ENCODE peak calls at places on chromosomes 11 and 22, in six cellular contexts. Z is choroid plexus epithelial cell; N is activated CD4-positive, alpha-beta T cell treated with anti-CD3 and anti-CD28 coated beads, Interleukin-2, amount 50 U/mL, for 1 hour; E is head of caudate nucleus; K is anterior cingulate cortex; A is stimulated activated CD4-positive, alpha-beta T cell treated with anti-CD3 and anti-CD28 coated beads, Interleukin-4, amount 100 ng/mL, for 48 hours. U is an unnamed sample.

GRCh38 chr11:73379189-73379880 is 3.1 kb downstream of the RELT start:
- DNase-seq in A (no peak), N (no peak), K (no peak), E (no peak), Z (no peak), U (no peak)

GRCh38 chr11:1872267-1872985 is 19.3 kb downstream of the PRR33 start:
- DNase-seq in K (no peak), E (no peak), Z (no peak), N (no peak), A (no peak), U (no peak)

GRCh38 chr11:87092159-87092558 is 54.4 kb downstream of the TMEM135 start:
- DNase-seq in K (no peak), Z (no peak), A (no peak), E (no peak), N (no peak), U (no peak)

GRCh38 chr11:116930177-116930576 is 92.8 kb upstream of the APOA1 start:
- DNase-seq in A (peak), Z (peak), K (no peak), E (peak), N (peak), U (no peak)

GRCh38 chr22:42515896-42516295 is 3.7 kb downstream of the RRP7A start:
- DNase-seq in A (no peak), E (no peak), N (no peak), K (no peak), Z (no peak), U (no peak)

GRCh38 chr11:108958446-108959123 is 293.7 kb downstream of the DDX10 start:
- DNase-seq in K (no peak), E (no peak), N (no peak), A (no peak), Z (peak), U (no peak)

GRCh38 chr22:20799449-20799848 is 25.5 kb downstream of the SERPIND1 start:
- DNase-seq in K (no peak), Z (no peak), E (no peak), A (no peak), N (no peak), U (no peak)

GRCh38 chr22:33188316-33188715 is 130.1 kb upstream of the SYN3 start:
- DNase-seq in N (no peak), E (no peak), A (no peak), Z (no peak), K (no peak), U (no peak)

GRCh38 chr11:120295110-120295509 is 30.0 kb upstream of the TLCD5 start:
- DNase-seq in K (no peak), E (no peak), N (no peak), A (no peak), Z (no peak), U (no peak)

GRCh38 chr11:32071811-32072210 is 19.1 kb upstream of the RCN1 start:
- DNase-seq in A (no peak), E (no peak), Z (peak), K (no peak), N (no peak), U (no peak)

GRCh38 chr11:76335827-76336226 is 45.1 kb downstream of the THAP12 start:
- DNase-seq in A (no peak), N (no peak), K (no peak), Z (no peak), E (no peak), U (no peak)

GRCh38 chr11:66291706-66292542 is at the start of gene TMEM151A:
- DNase-seq in Z (no peak), N (no peak), A (no peak), K (no peak), E (peak), U (no peak)

GRCh38 chr11:22787565-22788162 is 41.9 kb downstream of the SVIP start:
- DNase-seq in K (no peak), N (peak), A (peak), E (peak), Z (peak), U (no peak)

GRCh38 chr11:46726206-46726862 is 7.3 kb downstream of the F2 start:
- DNase-seq in A (no peak), N (no peak), Z (no peak), E (no peak), K (no peak), U (no peak)

GRCh38 chr11:2711161-2711560 is 11.4 kb upstream of the KCNQ1OT1 start:
- DNase-seq in Z (no peak), E (no peak), N (no peak), K (no peak), A (no peak), U (no peak)

GRCh38 chr11:70942593-70942992 is 309.8 kb downstream of the SHANK2 start:
- DNase-seq in Z (peak), A (no peak), N (no peak), K (no peak), E (no peak), U (no peak)

U was measured in posterior cingulate gyrus.